ENCODE peak calls at places on chromosomes 5 and 9, in seven cellular contexts. O, Z, A, B, I, W and F are unnamed samples.

GRCh38 chr5:39331993-39332392 is 32.3 kb downstream of the C9 start:
- DNase-seq in O (no peak), W (no peak), A (peak), B (no peak), I (no peak), Z (no peak), F (no peak)

GRCh38 chr9:70120834-70121510 is 77.3 kb downstream of the MAMDC2 start:
- DNase-seq in W (no peak), I (peak), B (no peak), O (peak), A (peak), Z (peak), F (peak)

GRCh38 chr9:93183663-93184438 is at the start of gene WNK2:
- DNase-seq in Z (peak), W (peak), O (no peak), I (peak), B (no peak), A (no peak), F (no peak)

GRCh38 chr5:80139573-80139972 is 104.4 kb downstream of the THBS4 start:
- DNase-seq in Z (no peak), B (no peak), O (no peak), A (no peak), I (no peak), W (no peak), F (no peak)

GRCh38 chr9:83701769-83702168 is 6.0 kb downstream of the UBQLN1 start:
- DNase-seq in W (no peak), Z (peak), B (no peak), A (peak), O (no peak), I (no peak), F (peak)

GRCh38 chr5:80745490-80745889 is 90.7 kb upstream of the DHFR start:
- DNase-seq in Z (no peak), I (no peak), O (no peak), A (no peak), B (no peak), W (no peak), F (peak)

GRCh38 chr9:129910628-129911567 is 75.6 kb downstream of the USP20 start:
- DNase-seq in O (no peak), Z (peak), A (peak), I (no peak), W (no peak), B (no peak), F (peak)

GRCh38 chr5:82183828-82184227 is 94.3 kb downstream of the RPS23 start:
- DNase-seq in W (no peak), I (no peak), O (no peak), A (peak), Z (peak), B (no peak), F (peak)

GRCh38 chr9:31669311-31669710 is 715.1 kb upstream of the ACO1 start:
- DNase-seq in O (no peak), Z (no peak), A (no peak), B (no peak), W (no peak), I (no peak), F (no peak)

GRCh38 chr9:120925535-120926396 is 830 bp downstream of the TRAF1 start:
- DNase-seq in I (no peak), W (no peak), B (peak), O (no peak), Z (peak), A (peak), F (no peak)

GRCh38 chr5:175166013-175166412 is 278.0 kb downstream of the DRD1 start:
- DNase-seq in W (no peak), I (no peak), O (no peak), A (no peak), Z (no peak), B (no peak), F (no peak)

GRCh38 chr5:51381801-51382507 is 1.3 kb upstream of the ISL1 start:
- DNase-seq in O (no peak), Z (no peak), A (peak), B (no peak), W (no peak), I (no peak), F (no peak)

GRCh38 chr9:123586140-123586735 is 230.2 kb downstream of the CRB2 start:
- DNase-seq in Z (no peak), O (no peak), A (no peak), B (no peak), W (no peak), I (no peak), F (no peak)

GRCh38 chr9:7912037-7912535 is 112.5 kb upstream of the DMAC1 start:
- DNase-seq in W (no peak), I (no peak), B (no peak), Z (no peak), A (no peak), O (no peak), F (no peak)

GRCh38 chr5:124628721-124629596 is 117.5 kb downstream of the ZNF608 start:
- DNase-seq in A (peak), W (no peak), B (no peak), I (peak), Z (peak), O (no peak), F (peak)

GRCh38 chr9:70435948-70436347 is 21.5 kb upstream of the KLF9 start:
- DNase-seq in W (no peak), Z (peak), I (no peak), B (no peak), A (peak), O (no peak), F (no peak)

GRCh38 chr5:172163346-172163745 is 24.7 kb downstream of the STK10 start:
- DNase-seq in I (peak), A (peak), B (no peak), Z (no peak), O (peak), W (no peak), F (no peak)

GRCh38 chr5:136190904-136191303 is 2.1 kb downstream of the SMIM32 start:
- DNase-seq in W (no peak), O (no peak), A (no peak), B (no peak), I (no peak), Z (no peak), F (no peak)

GRCh38 chr9:131707050-131707449 is 32.8 kb downstream of the RAPGEF1 start:
- DNase-seq in Z (no peak), W (no peak), B (no peak), A (no peak), O (no peak), I (no peak), F (no peak)

GRCh38 chr9:6567140-6567591 is 78.4 kb downstream of the GLDC start:
- DNase-seq in I (no peak), A (peak), O (no peak), W (no peak), Z (peak), B (no peak), F (peak)

GRCh38 chr5:134503088-134503936 is 22.2 kb upstream of the JADE2 start:
- DNase-seq in B (peak), I (peak), W (peak), A (peak), O (peak), Z (peak), F (peak)

GRCh38 chr9:112403802-112404201 is 23.9 kb downstream of the HSDL2 start:
- DNase-seq in I (no peak), B (no peak), Z (no peak), O (no peak), A (no peak), W (no peak), F (no peak)

GRCh38 chr5:31936699-31937098 is 237.4 kb downstream of the GOLPH3 start:
- DNase-seq in O (no peak), I (no peak), Z (peak), W (no peak), B (no peak), A (peak), F (no peak)

GRCh38 chr5:96432245-96433065 is 593 bp downstream of the PCSK1 start:
- DNase-seq in A (no peak), Z (peak), I (no peak), W (no peak), B (no peak), O (no peak), F (no peak)

GRCh38 chr9:126151671-126152050 is 175.0 kb upstream of the MVB12B start:
- DNase-seq in O (no peak), W (peak), I (no peak), A (no peak), B (no peak), Z (peak), F (no peak)

GRCh38 chr9:72538926-72539702 is 17.7 kb downstream of the TMC1 start:
- DNase-seq in O (no peak), Z (no peak), W (no peak), I (no peak), A (no peak), B (no peak), F (no peak)

GRCh38 chr5:93359296-93359957 is 221.6 kb downstream of the NR2F1-AS1 start:
- DNase-seq in O (no peak), I (no peak), W (no peak), A (peak), B (no peak), Z (peak), F (no peak)

GRCh38 chr5:174736351-174736721 is 12.0 kb downstream of the MSX2 start:
- DNase-seq in B (no peak), W (no peak), Z (peak), I (no peak), A (peak), O (no peak), F (peak)

GRCh38 chr5:161286066-161286655 is 260.4 kb downstream of the GABRB2 start:
- DNase-seq in A (no peak), Z (no peak), B (no peak), I (no peak), W (no peak), O (no peak), F (no peak)

GRCh38 chr5:150131978-150132694 is 23.5 kb downstream of the PDGFRB start:
- DNase-seq in Z (no peak), I (no peak), O (no peak), W (no peak), B (no peak), A (peak), F (no peak)

GRCh38 chr9:38016375-38017120 is 52.5 kb downstream of the SHB start:
- DNase-seq in I (no peak), Z (peak), W (no peak), B (no peak), O (no peak), A (peak), F (peak)

GRCh38 chr9:129640871-129641750 is 840 bp downstream of the ASB6 start:
- DNase-seq in W (no peak), A (no peak), B (no peak), I (no peak), Z (no peak), O (no peak), F (no peak)

GRCh38 chr5:40307076-40307475 is 372.6 kb upstream of the PTGER4 start:
- DNase-seq in B (no peak), Z (no peak), A (no peak), O (no peak), W (no peak), I (no peak), F (no peak)

GRCh38 chr5:68656936-68657857 is 436.6 kb upstream of the SLC30A5 start:
- DNase-seq in B (no peak), Z (no peak), I (no peak), A (peak), W (no peak), O (no peak), F (no peak)

GRCh38 chr9:131180454-131180853 is 55.1 kb downstream of the NUP214 start:
- DNase-seq in I (no peak), Z (peak), B (no peak), W (no peak), A (peak), O (no peak), F (no peak)

GRCh38 chr5:71601222-71602026 is 14.3 kb downstream of the MCCC2 start:
- DNase-seq in B (peak), A (peak), O (no peak), Z (peak), W (peak), I (no peak), F (peak)

GRCh38 chr5:1443145-1443543 is 2.1 kb downstream of the SLC6A3 start:
- DNase-seq in Z (no peak), A (no peak), B (no peak), W (no peak), I (no peak), O (no peak), F (no peak)

GRCh38 chr5:1443991-1444360 is 1.3 kb downstream of the SLC6A3 start:
- DNase-seq in A (no peak), O (no peak), Z (no peak), B (no peak), W (no peak), I (no peak), F (no peak)

GRCh38 chr5:1444361-1445189 is 665 bp downstream of the SLC6A3 start:
- DNase-seq in O (no peak), A (no peak), W (peak), I (peak), B (no peak), Z (no peak), F (no peak)

GRCh38 chr5:1441166-1441865 is 3.9 kb downstream of the SLC6A3 start:
- DNase-seq in Z (no peak), O (no peak), A (no peak), B (no peak), W (no peak), I (peak), F (no peak)

DNA sequence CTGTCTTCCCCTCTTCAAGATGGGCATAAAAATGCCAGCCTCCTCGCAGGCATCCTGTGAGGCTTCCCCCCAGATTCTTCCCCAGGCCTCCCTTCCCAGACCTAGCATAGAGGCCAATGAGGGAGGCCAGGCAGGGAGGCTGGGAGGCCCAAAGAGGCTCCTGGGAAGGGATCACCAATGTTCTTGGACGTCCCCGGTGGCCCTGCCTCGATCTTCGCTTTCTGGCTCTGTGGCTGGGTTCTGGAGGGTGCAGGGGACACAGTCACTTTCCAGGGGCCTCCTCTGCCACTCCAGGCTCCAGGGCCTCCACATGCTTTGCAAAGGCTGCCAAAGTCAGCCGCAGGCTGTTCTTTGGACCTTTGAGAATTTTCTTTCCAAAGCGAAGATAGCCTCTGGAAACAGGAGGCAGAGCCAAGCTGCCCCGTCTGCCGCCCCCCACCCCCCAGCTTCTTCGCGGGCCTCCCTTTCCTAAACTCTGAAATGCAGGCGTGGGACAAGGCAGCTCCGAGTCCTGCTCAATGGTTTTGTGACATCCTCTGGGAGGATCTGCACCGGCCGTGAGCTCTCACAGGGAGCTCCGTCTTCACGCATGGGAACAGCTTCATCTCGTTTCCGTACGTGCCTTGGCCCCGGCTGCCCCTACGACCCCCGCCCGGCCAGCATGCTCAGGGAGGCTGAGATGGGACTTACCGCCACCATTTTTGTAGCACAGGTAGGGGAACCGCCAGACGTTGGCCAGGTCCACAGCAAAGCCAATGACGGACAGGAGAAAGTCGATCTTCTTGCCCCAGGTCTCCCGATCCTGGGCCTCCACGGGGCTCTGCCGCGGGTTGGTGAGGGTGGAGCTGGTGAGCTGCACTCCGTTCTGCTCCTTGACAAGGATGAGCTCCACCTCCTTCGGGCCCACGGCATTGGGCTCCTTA is 2.8 kb downstream of the SLC6A3 start:
- DNase-seq in O (no peak), Z (no peak), W (no peak), A (no peak), I (no peak), B (no peak), F (no peak)
- TF ChIP-seq CTCF in O (no peak), Z (no peak), W (no peak), A (no peak), I (no peak), B (no peak), F (no peak)

GRCh38 chr9:122370303-122370702 is 521 bp upstream of the PTGS1 start:
- DNase-seq in I (no peak), W (no peak), A (no peak), Z (no peak), B (peak), O (no peak), F (no peak)
- H3K4me3 ChIP-seq in I (peak), W (peak), A (peak), Z (no peak), B (peak), O (peak), F (peak)

GRCh38 chr5:8954801-8955200 is 591.1 kb downstream of the SEMA5A start:
- DNase-seq in A (peak), Z (no peak), W (no peak), B (no peak), I (no peak), O (no peak), F (no peak)
- TF ChIP-seq CTCF in A (peak), Z (no peak), W (no peak), B (no peak), I (no peak), O (peak), F (no peak)

DNA sequence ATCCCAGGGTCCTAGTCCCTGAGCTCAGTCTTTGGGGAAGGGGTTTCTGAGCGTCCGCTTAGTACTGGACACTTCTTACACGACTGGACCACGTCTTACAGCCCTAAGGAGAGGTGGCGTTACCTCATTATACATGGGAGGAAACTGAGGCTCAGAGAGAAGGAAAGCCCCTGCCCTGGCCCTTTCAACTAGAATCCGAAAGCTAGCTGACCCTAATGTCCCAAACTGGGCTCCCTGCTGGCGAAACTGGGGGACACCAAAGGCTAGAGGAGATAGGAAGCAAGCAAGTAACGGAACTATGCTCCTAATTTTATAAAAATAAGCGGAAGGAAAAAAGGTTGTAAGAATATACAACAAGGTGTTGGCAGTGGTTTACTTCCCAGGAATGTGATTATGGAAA is 14.2 kb downstream of the LHX6 start:
- DNase-seq in Z (no peak), I (no peak), W (no peak), B (no peak), O (no peak), A (no peak), F (no peak)
- H3K4me3 ChIP-seq in Z (peak), I (peak), W (peak), B (no peak), O (peak), A (no peak), F (peak)

GRCh38 chr5:140926211-140926902 is at the start of gene PCDHAC1:
- DNase-seq in I (peak), A (peak), Z (peak), W (peak), O (peak), B (peak), F (no peak)
- TF ChIP-seq CTCF in I (peak), A (peak), Z (peak), W (no peak), O (peak), B (peak), F (peak)

DNA sequence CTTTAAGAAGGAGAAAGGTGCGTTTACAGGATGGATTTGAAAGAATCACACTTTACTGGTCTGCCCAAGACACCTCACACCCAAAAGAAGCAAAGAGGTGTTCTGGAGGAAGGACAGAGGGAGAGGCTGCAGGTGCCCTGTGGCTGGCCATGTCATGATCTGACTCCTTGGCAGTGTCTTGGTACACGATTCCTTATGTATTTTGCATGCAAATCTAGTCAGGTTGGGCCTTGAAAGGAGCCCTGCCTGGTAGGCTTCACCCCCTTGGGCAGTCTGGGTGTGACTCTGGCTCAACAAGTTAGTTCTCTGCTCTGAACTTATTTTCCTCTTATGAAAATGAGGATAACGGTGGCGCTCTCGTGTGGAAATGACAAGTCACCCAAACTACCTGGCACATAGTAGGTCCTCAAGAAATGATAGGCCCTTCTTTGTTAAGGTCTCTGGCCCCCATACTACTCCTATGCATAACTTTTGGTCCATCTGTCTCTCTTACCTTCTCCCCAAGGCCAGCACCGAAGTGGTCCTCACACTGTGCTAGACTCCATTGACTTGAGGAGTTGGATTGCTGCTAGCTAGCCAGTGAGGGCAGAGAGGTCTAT is 212.5 kb downstream of the SEMA6A start:
- DNase-seq in O (no peak), W (no peak), I (no peak), A (no peak), B (no peak), Z (no peak), F (no peak)
- H3K4me3 ChIP-seq in O (peak), W (peak), I (peak), A (no peak), B (no peak), Z (no peak), F (peak)

DNA sequence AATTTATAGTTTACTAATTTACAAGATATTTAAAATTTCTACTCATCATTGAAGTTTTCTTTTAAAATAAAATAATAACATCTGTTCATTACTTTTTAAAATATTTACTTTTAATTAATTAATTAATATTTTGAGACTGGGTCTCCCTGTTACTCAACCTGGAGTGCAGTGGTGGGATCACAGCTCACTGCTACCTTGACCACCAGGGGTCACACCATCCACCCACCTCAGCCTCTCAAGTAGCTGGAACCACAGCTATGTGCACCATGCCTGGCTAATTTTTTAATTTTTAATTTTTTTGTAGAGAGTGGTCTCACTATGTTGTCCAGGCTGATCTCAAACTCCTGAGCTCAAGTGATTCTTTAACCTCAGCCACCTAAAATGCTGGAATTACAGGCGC is 1013.6 kb downstream of the CDH9 start:
- DNase-seq in A (no peak), Z (no peak), B (no peak), O (no peak), W (no peak), I (no peak), F (no peak)
- TF ChIP-seq CTCF in A (no peak), Z (no peak), B (no peak), O (no peak), W (no peak), I (no peak), F (peak)